ENCODE peak calls at places on chromosomes 6 and 20, in seven cellular contexts. D, N, Q, R, T, V and F are unnamed samples.

GRCh38 chr6:38632490-38632889 is 7.2 kb downstream of the BTBD9 start:
- DNase-seq in Q (no peak), T (no peak), N (no peak), D (no peak), V (no peak), R (no peak), F (no peak)

GRCh38 chr20:6178537-6178936 is 55.7 kb upstream of the FERMT1 start:
- DNase-seq in R (peak), T (no peak), N (no peak), D (no peak), Q (no peak), V (no peak), F (no peak)

GRCh38 chr6:101396552-101397173 is 3.2 kb downstream of the GRIK2 start:
- DNase-seq in N (peak), V (peak), Q (peak), D (no peak), R (peak), T (peak), F (peak)

GRCh38 chr20:49482621-49483017 is at the start of gene KCNB1:
- DNase-seq in V (peak), D (peak), N (peak), R (peak), Q (peak), T (peak), F (no peak)

GRCh38 chr20:11217322-11217989 is 543.7 kb upstream of the JAG1 start:
- DNase-seq in V (no peak), T (no peak), Q (no peak), R (no peak), N (peak), D (no peak), F (no peak)

GRCh38 chr6:3575166-3575565 is 118.3 kb upstream of the SLC22A23 start:
- DNase-seq in Q (no peak), V (no peak), N (no peak), T (no peak), R (no peak), D (no peak), F (no peak)

GRCh38 chr6:27809939-27810767 is 102.0 kb downstream of the OR2B2 start:
- DNase-seq in N (peak), D (peak), V (peak), T (peak), Q (peak), R (peak), F (no peak)

GRCh38 chr6:134400941-134401340 is 83.0 kb upstream of the SGK1 start:
- DNase-seq in V (no peak), D (no peak), R (no peak), T (no peak), N (no peak), Q (no peak), F (no peak)

GRCh38 chr6:104639671-104640070 is 220.0 kb downstream of the HACE1 start:
- DNase-seq in D (no peak), N (no peak), T (no peak), Q (no peak), V (no peak), R (no peak), F (no peak)

GRCh38 chr20:13009682-13010406 is 1.1 kb downstream of the SPTLC3 start:
- DNase-seq in D (no peak), V (peak), R (no peak), N (peak), Q (no peak), T (no peak), F (peak)

GRCh38 chr6:108622601-108623335 is 62.1 kb downstream of the FOXO3 start:
- DNase-seq in Q (no peak), N (no peak), D (peak), T (no peak), V (no peak), R (no peak), F (peak)

GRCh38 chr6:23176883-23177282 is 607.5 kb downstream of the HDGFL1 start:
- DNase-seq in V (no peak), T (no peak), R (peak), N (no peak), Q (no peak), D (no peak), F (no peak)

GRCh38 chr20:11098888-11099287 is 425.1 kb upstream of the JAG1 start:
- DNase-seq in T (no peak), D (no peak), N (peak), R (peak), V (no peak), Q (no peak), F (no peak)

GRCh38 chr6:152746172-152746553 is 4.4 kb upstream of the VIP start:
- DNase-seq in R (no peak), D (no peak), Q (no peak), T (no peak), V (no peak), N (no peak), F (no peak)

GRCh38 chr20:62320581-62321354 is 18.0 kb downstream of the ADRM1 start:
- DNase-seq in D (peak), R (peak), Q (no peak), N (peak), V (peak), T (peak), F (no peak)

GRCh38 chr6:32459781-32460424 is 20.2 kb downstream of the HLA-DRA start:
- DNase-seq in V (no peak), Q (no peak), T (no peak), R (no peak), N (no peak), D (no peak), F (no peak)

GRCh38 chr6:154849475-154849874 is 116.3 kb downstream of the SCAF8 start:
- DNase-seq in V (no peak), R (no peak), T (no peak), D (no peak), N (no peak), Q (no peak), F (no peak)

GRCh38 chr6:43965628-43966373 is 161.5 kb downstream of the MRPL14 start:
- DNase-seq in D (no peak), R (no peak), T (no peak), N (no peak), V (no peak), Q (no peak), F (no peak)

GRCh38 chr20:36932476-36933426 is 18.8 kb downstream of the SAMHD1 start:
- DNase-seq in Q (no peak), N (no peak), R (no peak), T (no peak), V (no peak), D (no peak), F (no peak)

GRCh38 chr6:143139239-143139784 is 78.6 kb downstream of the AIG1 start:
- DNase-seq in T (no peak), V (no peak), D (no peak), Q (no peak), R (no peak), N (no peak), F (no peak)

GRCh38 chr6:34970962-34971361 is 81.9 kb downstream of the ANKS1A start:
- DNase-seq in Q (no peak), T (no peak), V (no peak), N (no peak), D (no peak), R (no peak), F (no peak)

GRCh38 chr6:166902211-166902755 is 54.1 kb downstream of the RNASET2 start:
- DNase-seq in N (no peak), D (no peak), R (no peak), T (no peak), V (no peak), Q (no peak), F (no peak)

GRCh38 chr6:132797975-132798819 is at the start of gene SLC18B1:
- DNase-seq in N (peak), V (peak), T (peak), Q (peak), R (peak), D (peak), F (peak)

GRCh38 chr20:21796059-21796458 is 90.6 kb downstream of the PAX1 start:
- DNase-seq in R (peak), D (no peak), N (no peak), V (no peak), T (no peak), Q (no peak), F (no peak)

GRCh38 chr20:10093087-10093591 is 58.4 kb downstream of the ANKEF1 start:
- DNase-seq in N (no peak), R (no peak), T (no peak), Q (no peak), D (no peak), V (peak), F (peak)

GRCh38 chr6:20875369-20875963 is 341.2 kb downstream of the CDKAL1 start:
- DNase-seq in D (no peak), N (no peak), Q (no peak), T (no peak), V (peak), R (no peak), F (no peak)
- TF ChIP-seq CTCF in D (peak), N (no peak), Q (no peak), T (peak), V (peak), R (peak), F (no peak)

DNA sequence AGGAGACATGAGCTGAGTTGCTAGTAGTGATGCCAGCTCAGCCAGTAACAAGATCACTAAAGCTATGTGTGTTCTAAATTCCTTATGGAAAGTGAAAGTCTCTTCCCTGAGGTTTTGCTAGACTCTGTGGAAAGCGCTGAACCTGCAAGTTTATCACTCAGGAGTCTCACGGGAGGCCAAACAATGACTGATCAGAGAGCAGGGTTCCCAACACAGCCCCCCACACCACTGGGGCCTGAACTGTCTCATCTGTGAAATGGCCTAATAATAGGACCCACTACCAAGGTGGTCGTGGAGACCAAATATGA is 19.9 kb downstream of the ACSS1 start:
- DNase-seq in R (no peak), V (no peak), T (peak), Q (no peak), D (no peak), N (no peak), F (no peak)
- H3K27ac ChIP-seq in R (no peak), V (no peak), T (no peak), Q (peak), D (peak), N (peak), F (peak)

GRCh38 chr6:113859349-113860164 is 2.4 kb downstream of the MARCKS start:
- DNase-seq in T (peak), R (peak), N (peak), D (peak), Q (peak), V (no peak), F (no peak)

GRCh38 chr6:113858067-113858604 is 991 bp downstream of the MARCKS start:
- DNase-seq in N (peak), R (peak), Q (peak), T (peak), V (peak), D (peak), F (no peak)

GRCh38 chr6:113860165-113860955 is 3.2 kb downstream of the MARCKS start:
- DNase-seq in V (peak), D (peak), T (peak), R (peak), N (peak), Q (peak), F (no peak)

GRCh38 chr6:113858605-113859348 is 1.6 kb downstream of the MARCKS start:
- DNase-seq in R (peak), N (peak), Q (peak), D (peak), T (peak), V (peak), F (peak)

DNA sequence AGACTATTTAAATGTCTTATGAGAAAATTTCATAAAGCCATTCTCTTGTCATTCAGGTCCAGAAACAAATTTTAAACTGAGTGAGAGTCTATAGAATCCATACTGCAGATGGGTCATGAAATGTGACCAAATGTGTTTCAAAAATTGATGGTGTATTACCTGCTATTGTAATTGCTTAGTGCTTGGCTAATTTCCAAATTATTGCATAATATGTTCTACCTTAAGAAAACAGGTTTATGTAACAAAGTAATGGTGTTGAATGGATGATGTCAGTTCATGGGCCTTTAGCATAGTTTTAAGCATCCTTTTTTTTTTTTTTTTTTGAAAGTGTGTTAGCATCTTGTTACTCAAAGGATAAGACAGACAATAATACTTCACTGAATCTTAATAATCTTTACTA is 5.0 kb downstream of the MARCKS start:
- DNase-seq in V (no peak), T (no peak), D (no peak), N (no peak), Q (no peak), R (no peak), F (no peak)
- H3K4me3 ChIP-seq in V (no peak), T (no peak), D (peak), N (no peak), Q (no peak), R (no peak), F (peak)

GRCh38 chr20:20130399-20130798 is 78.1 kb downstream of the CFAP61 start:
- DNase-seq in N (no peak), R (peak), D (no peak), Q (no peak), T (no peak), V (no peak), F (no peak)
- TF ChIP-seq CTCF in N (peak), R (peak), D (no peak), Q (no peak), T (no peak), V (no peak), F (no peak)

DNA sequence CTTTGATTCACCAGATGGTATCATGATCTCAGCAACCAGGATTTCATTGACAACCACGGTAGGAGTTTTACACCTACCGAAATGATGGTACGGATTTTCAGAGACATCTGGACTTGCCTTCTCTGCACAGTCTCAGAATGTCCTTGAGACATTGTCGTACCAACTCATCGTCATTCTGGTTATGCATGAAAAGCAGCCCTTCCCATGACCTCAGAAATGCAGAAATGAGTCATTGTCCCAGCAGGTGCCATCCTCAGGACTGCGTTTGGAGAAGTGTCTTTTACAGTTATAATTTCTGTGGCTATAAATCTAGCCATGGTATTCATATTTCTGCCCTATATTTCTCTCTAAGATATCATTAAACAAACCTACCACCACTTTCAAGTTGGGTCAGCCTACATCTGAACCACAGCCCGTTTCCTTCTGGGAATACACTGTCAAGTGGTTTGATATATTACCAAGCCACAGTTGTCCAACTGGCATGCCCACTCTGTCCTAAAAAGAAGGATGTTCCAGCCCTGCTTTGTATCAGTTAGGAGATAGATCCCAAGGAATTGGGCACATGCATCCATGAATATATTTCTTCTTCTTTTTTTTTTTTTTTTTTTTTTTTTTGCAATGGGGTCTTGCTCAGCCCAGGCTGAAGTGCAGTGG is 7.5 kb upstream of the BFSP1 start:
- DNase-seq in R (no peak), D (no peak), Q (no peak), T (no peak), N (no peak), V (no peak), F (no peak)
- H3K27ac ChIP-seq in R (no peak), D (no peak), Q (no peak), T (no peak), N (no peak), V (no peak), F (no peak)

DNA sequence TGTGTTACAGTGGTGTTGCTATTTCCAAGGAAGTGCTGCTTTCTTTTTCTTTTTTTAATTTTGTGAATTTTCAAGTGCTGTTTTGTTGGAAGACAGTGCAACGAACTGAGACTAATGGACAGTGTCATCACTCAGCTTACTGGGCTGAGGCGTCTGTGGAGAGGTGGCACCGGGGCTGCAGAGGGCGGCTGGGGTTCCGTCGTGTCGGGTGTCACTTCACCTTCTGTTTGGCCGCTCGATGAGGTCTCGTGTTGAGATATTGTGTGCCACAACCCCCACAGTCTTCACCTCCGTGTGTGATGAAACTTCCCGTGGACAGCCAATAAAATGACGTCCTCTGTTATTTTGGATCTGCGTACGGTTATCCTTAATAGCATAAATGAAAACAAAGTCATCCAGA is 149.4 kb upstream of the SNX9 start:
- DNase-seq in R (no peak), T (no peak), N (no peak), V (no peak), D (no peak), Q (no peak), F (no peak)
- H3K4me3 ChIP-seq in R (no peak), T (no peak), N (no peak), V (no peak), D (no peak), Q (no peak), F (no peak)

DNA sequence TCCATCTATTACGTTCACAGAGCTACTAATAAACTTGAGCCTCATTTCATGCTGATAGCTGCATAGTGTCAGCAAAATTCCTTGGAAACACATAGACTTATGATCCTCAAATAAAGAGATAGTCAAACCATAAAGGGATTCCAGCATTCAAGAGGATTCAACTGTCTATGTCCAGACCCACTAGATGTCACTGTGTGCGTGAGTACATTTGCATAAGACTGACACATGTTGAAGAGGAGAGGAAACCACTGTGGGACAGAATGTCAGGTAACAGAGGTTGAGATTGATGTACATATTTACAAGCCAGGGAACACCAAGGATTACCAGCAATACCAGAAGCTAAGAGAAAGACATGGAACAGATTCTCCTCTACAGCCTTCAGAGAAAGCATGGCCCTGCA is 266.5 kb downstream of the COL12A1 start:
- DNase-seq in N (no peak), V (no peak), D (no peak), T (no peak), R (no peak), Q (no peak), F (no peak)
- TF ChIP-seq CTCF in N (no peak), V (no peak), D (no peak), T (no peak), R (no peak), Q (no peak), F (no peak)

DNA sequence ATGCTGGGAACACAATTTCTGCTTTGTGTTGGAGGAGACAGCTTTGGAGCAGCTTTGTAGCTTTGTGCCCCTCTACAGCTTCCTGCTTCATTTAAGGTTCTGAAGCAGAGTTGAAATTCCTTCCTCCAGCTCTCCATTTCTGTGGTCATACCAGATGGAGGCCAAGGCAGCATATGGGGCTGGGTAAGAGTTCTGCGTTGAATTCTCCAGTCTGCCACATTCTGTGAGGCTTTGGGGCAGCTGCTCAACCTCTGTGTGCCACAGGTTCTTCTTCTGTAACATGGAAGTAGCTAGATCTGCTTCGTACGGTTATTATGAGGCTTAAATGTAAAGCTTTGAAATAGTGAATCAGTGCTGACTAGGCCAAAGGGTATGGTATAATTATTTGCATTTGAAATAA is 2.9 kb upstream of the TRIM26 start:
- DNase-seq in V (no peak), N (no peak), Q (no peak), T (no peak), D (no peak), R (no peak), F (no peak)
- H3K27ac ChIP-seq in V (no peak), N (no peak), Q (no peak), T (no peak), D (no peak), R (no peak), F (no peak)